ENCODE peak calls at places on chromosomes 13 and 19, in nine cellular contexts. F is Peyer's patch, Z is Calu3, K is fibroblast of mammary gland, A is RWPE1, O is glutamatergic neuron, S is coronary artery, C is mesothelial cell of epicardium, E is type B pancreatic cell. B is an unnamed sample.
A peak's percentile ranks its signal among the peaks of the same experiment; 100 is the strongest.

GRCh38 chr13:98570929-98571372 is 6.0 kb downstream of the STK24 start:
- DNase-seq in F (peak; percentile 79), K (peak; percentile 72), C (no peak), O (no peak), Z (peak; percentile 18), A (peak; percentile 68), E (no peak), S (no peak), B (peak; percentile 81)

GRCh38 chr19:10517760-10518443 is 655 bp upstream of the S1PR5 start:
- DNase-seq in Z (peak; percentile 5), C (peak; percentile 58), K (no peak), S (no peak), O (peak; percentile 35), A (peak; percentile 70), E (no peak), F (no peak), B (no peak)

GRCh38 chr13:31090921-31091624 is 70.6 kb downstream of the HSPH1 start:
- DNase-seq in A (no peak), C (no peak), E (no peak), F (no peak), O (no peak), S (peak; percentile 47), Z (no peak), K (no peak), B (no peak)

GRCh38 chr13:98482476-98483444 is 94.1 kb downstream of the STK24 start:
- DNase-seq in F (peak; percentile 72), S (peak; percentile 85), E (no peak), O (no peak), Z (no peak), K (peak; percentile 79), A (peak; percentile 33), C (no peak), B (peak; percentile 45)

GRCh38 chr13:23473236-23473635 is 39.7 kb upstream of the SACS start:
- DNase-seq in O (no peak), K (no peak), E (no peak), C (no peak), Z (no peak), F (no peak), A (no peak), S (no peak), B (no peak)

GRCh38 chr19:2720777-2721569 is at the start of gene DIRAS1:
- DNase-seq in E (peak; percentile 71), C (no peak), K (no peak), Z (no peak), A (no peak), S (no peak), F (no peak), O (peak; percentile 76), B (no peak)

GRCh38 chr13:98658131-98658530 is 81.2 kb upstream of the STK24 start:
- DNase-seq in Z (peak; percentile 46), C (no peak), S (no peak), K (peak; percentile 34), O (no peak), E (no peak), F (peak; percentile 44), A (no peak), B (no peak)

GRCh38 chr19:18425515-18426415 is 6.6 kb downstream of the SSBP4 start:
- DNase-seq in S (no peak), O (no peak), A (no peak), F (peak; percentile 59), K (peak; percentile 60), C (no peak), E (no peak), Z (no peak), B (no peak)

GRCh38 chr13:91162180-91162579 is 185.3 kb upstream of the MIR17HG start:
- DNase-seq in Z (no peak), O (no peak), E (no peak), A (no peak), K (no peak), F (no peak), S (no peak), C (no peak), B (no peak)

GRCh38 chr13:91879360-91879759 is 480.9 kb downstream of the GPC5 start:
- DNase-seq in O (no peak), C (no peak), S (no peak), E (no peak), F (no peak), K (no peak), A (no peak), Z (no peak), B (no peak)

GRCh38 chr13:99367663-99368448 is 60.7 kb upstream of the GPR183 start:
- DNase-seq in E (no peak), S (no peak), A (no peak), K (no peak), F (no peak), C (no peak), Z (no peak), O (no peak), B (no peak)

GRCh38 chr19:48989701-48990291 is 3.3 kb downstream of the GYS1 start:
- DNase-seq in O (peak; percentile 52), C (no peak), K (no peak), E (no peak), A (no peak), F (no peak), S (no peak), Z (no peak), B (no peak)

GRCh38 chr13:59603646-59604045 is 560.1 kb downstream of the DIAPH3 start:
- DNase-seq in Z (no peak), K (no peak), A (no peak), S (no peak), C (no peak), O (no peak), E (no peak), F (no peak), B (no peak)
- TF ChIP-seq CTCF in Z (no peak), K (no peak), A (no peak), S (no peak), C (no peak), O (no peak), E (no peak), F (no peak), B (no peak)

GRCh38 chr13:109608503-109608902 is 177.9 kb downstream of the IRS2 start:
- DNase-seq in Z (no peak), A (no peak), K (no peak), E (no peak), C (no peak), O (no peak), F (no peak), S (no peak), B (no peak)

GRCh38 chr13:109608032-109608431 is 178.4 kb downstream of the IRS2 start:
- DNase-seq in S (no peak), F (no peak), A (no peak), K (no peak), O (no peak), Z (no peak), C (no peak), E (no peak), B (no peak)

GRCh38 chr13:109611912-109612691 is 174.3 kb downstream of the IRS2 start:
- DNase-seq in Z (no peak), S (no peak), F (no peak), C (no peak), E (no peak), A (no peak), K (no peak), O (no peak), B (no peak)

GRCh38 chr13:109606404-109607028 is 179.9 kb downstream of the IRS2 start:
- DNase-seq in F (no peak), E (no peak), A (no peak), Z (no peak), C (no peak), O (no peak), S (no peak), K (no peak), B (no peak)

GRCh38 chr13:109610517-109610916 is 175.9 kb downstream of the IRS2 start:
- DNase-seq in A (no peak), K (peak; percentile 20), O (no peak), C (no peak), S (no peak), F (peak; percentile 66), E (no peak), Z (peak; percentile 28), B (peak; percentile 8)
- TF ChIP-seq CTCF in A (no peak), K (peak; percentile 48), O (no peak), C (no peak), S (no peak), F (peak; percentile 16), E (peak; percentile 31), Z (no peak), B (peak; percentile 22)

GRCh38 chr13:61470801-61471200 is 55.2 kb upstream of the PCDH20 start:
- DNase-seq in A (no peak), F (no peak), E (no peak), K (no peak), Z (no peak), S (no peak), O (no peak), C (no peak), B (no peak)
- TF ChIP-seq CTCF in A (no peak), F (no peak), E (no peak), K (no peak), Z (no peak), S (no peak), O (no peak), C (no peak), B (no peak)

GRCh38 chr19:887072-887471 is 5.9 kb downstream of the MED16 start:
- DNase-seq in C (no peak), Z (no peak), O (no peak), E (no peak), S (no peak), F (no peak), K (peak; percentile 70), A (no peak), B (no peak)

GRCh38 chr19:890831-891230 is 2.2 kb downstream of the MED16 start:
- DNase-seq in E (no peak), C (no peak), S (no peak), K (no peak), Z (no peak), O (no peak), A (no peak), F (no peak), B (no peak)

GRCh38 chr19:887599-887998 is 5.4 kb downstream of the MED16 start:
- DNase-seq in K (no peak), S (no peak), C (no peak), A (no peak), O (no peak), E (no peak), Z (no peak), F (no peak), B (no peak)

GRCh38 chr19:889662-890295 is 3.2 kb downstream of the MED16 start:
- DNase-seq in C (no peak), Z (no peak), K (no peak), A (no peak), F (no peak), E (no peak), S (no peak), O (no peak), B (no peak)

DNA sequence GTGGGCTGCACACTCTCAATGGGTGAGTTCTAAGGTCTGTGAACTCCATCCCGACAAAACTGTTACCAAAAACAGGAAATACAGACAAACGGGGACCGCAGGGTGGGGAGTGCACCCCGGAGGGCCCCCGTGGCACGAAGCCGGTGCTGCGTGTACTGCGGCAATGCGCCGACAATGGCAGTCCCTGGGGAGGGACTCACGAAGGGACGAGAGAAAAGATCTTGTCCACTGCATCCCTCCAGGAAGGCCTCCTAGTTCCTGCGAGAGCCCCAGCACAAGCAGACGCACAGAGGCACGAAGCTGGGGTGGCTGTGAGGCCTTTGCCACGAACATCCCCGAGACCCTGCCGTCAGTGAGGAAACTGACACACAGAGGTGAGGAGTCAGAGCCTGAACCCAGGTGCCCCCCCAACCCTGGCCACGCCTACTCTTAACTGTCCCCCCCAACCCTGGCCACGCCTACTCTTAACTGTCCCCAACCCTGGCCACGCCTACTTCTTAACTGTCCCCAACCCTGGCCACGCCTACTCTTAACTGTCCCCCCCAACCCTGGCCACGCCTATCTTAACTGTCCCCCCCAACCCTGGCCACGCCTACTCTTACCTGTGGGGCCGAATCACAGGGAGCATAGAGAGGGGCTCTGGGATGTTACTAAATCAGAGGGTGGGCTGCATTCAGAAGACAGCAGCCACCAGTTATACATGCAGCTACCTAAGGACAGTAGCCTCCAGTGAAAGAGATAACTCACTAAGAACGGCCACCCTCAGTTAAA is 4.2 kb downstream of the MED16 start:
- DNase-seq in E (no peak), S (no peak), F (no peak), O (no peak), K (no peak), A (no peak), C (no peak), Z (no peak), B (no peak)
- TF ChIP-seq CTCF in E (no peak), S (no peak), F (no peak), O (no peak), K (no peak), A (no peak), C (no peak), Z (no peak), B (no peak)

B was measured in GM10248.